ENCODE peak calls at places on chromosomes 5 and 9, in six cellular contexts. One of them, this sample, is unnamed.

GRCh38 chr9:73595036-73595545 is 443.4 kb downstream of the ANXA1 start:
- DNase-seq in astrocyte: no peak
- DNase-seq in ACHN: no peak
- DNase-seq in GM12891: no peak
- DNase-seq in spleen: no peak
- DNase-seq in mesothelial cell of epicardium: no peak
- DNase-seq in this sample: no peak

GRCh38 chr9:133665535-133665934 is 29.4 kb downstream of the DBH start:
- DNase-seq in astrocyte: no peak
- DNase-seq in ACHN: no peak
- DNase-seq in GM12891: no peak
- DNase-seq in spleen: no peak
- DNase-seq in mesothelial cell of epicardium: no peak
- DNase-seq in this sample: no peak

GRCh38 chr5:97044057-97044456 is 98.4 kb downstream of the LIX1 start:
- DNase-seq in astrocyte: no peak
- DNase-seq in ACHN: peak; percentile 53
- DNase-seq in GM12891: no peak
- DNase-seq in spleen: no peak
- DNase-seq in mesothelial cell of epicardium: no peak
- DNase-seq in this sample: no peak

GRCh38 chr9:109138421-109138820 is 18.7 kb upstream of the TMEM245 start:
- DNase-seq in astrocyte: no peak
- DNase-seq in ACHN: no peak
- DNase-seq in GM12891: no peak
- DNase-seq in spleen: no peak
- DNase-seq in mesothelial cell of epicardium: no peak
- DNase-seq in this sample: no peak

GRCh38 chr9:135224286-135224871 is 136.9 kb downstream of the OLFM1 start:
- DNase-seq in astrocyte: no peak
- DNase-seq in ACHN: no peak
- DNase-seq in GM12891: no peak
- DNase-seq in spleen: peak; percentile 38
- DNase-seq in mesothelial cell of epicardium: no peak
- DNase-seq in this sample: peak; percentile 55

GRCh38 chr9:14747116-14747515 is 24.6 kb upstream of the CER1 start:
- DNase-seq in astrocyte: no peak
- DNase-seq in ACHN: no peak
- DNase-seq in GM12891: no peak
- DNase-seq in spleen: no peak
- DNase-seq in mesothelial cell of epicardium: no peak
- DNase-seq in this sample: no peak

GRCh38 chr5:127957183-127957582 is 126.4 kb upstream of the SLC12A2 start:
- DNase-seq in astrocyte: peak; percentile 52
- DNase-seq in ACHN: peak; percentile 16
- DNase-seq in GM12891: no peak
- DNase-seq in spleen: no peak
- DNase-seq in mesothelial cell of epicardium: no peak
- DNase-seq in this sample: no peak

GRCh38 chr5:151327585-151327984 is 19.8 kb downstream of the SLC36A2 start:
- DNase-seq in astrocyte: no peak
- DNase-seq in ACHN: no peak
- DNase-seq in GM12891: no peak
- DNase-seq in spleen: no peak
- DNase-seq in mesothelial cell of epicardium: no peak
- DNase-seq in this sample: no peak

GRCh38 chr9:134626576-134627416 is 14.8 kb upstream of the COL5A1 start:
- DNase-seq in astrocyte: peak; percentile 84
- DNase-seq in ACHN: no peak
- DNase-seq in GM12891: no peak
- DNase-seq in spleen: peak; percentile 31
- DNase-seq in mesothelial cell of epicardium: no peak
- DNase-seq in this sample: peak; percentile 52

GRCh38 chr9:114177423-114178064 is 22.2 kb downstream of the COL27A1 start:
- DNase-seq in astrocyte: peak; percentile 63
- DNase-seq in ACHN: peak; percentile 34
- DNase-seq in GM12891: no peak
- DNase-seq in spleen: peak; percentile 12
- DNase-seq in mesothelial cell of epicardium: no peak
- DNase-seq in this sample: peak; percentile 15

GRCh38 chr5:136000937-136001336 is 27.9 kb upstream of the TGFBI start:
- DNase-seq in astrocyte: no peak
- DNase-seq in ACHN: no peak
- DNase-seq in GM12891: no peak
- DNase-seq in spleen: no peak
- DNase-seq in mesothelial cell of epicardium: no peak
- DNase-seq in this sample: no peak

GRCh38 chr5:149749481-149750365 is 19.6 kb downstream of the PPARGC1B start:
- DNase-seq in astrocyte: peak; percentile 23
- DNase-seq in ACHN: no peak
- DNase-seq in GM12891: no peak
- DNase-seq in spleen: no peak
- DNase-seq in mesothelial cell of epicardium: no peak
- DNase-seq in this sample: no peak

GRCh38 chr9:14313378-14313940 is 482 bp downstream of the NFIB start:
- DNase-seq in astrocyte: no peak
- DNase-seq in ACHN: peak; percentile 29
- DNase-seq in GM12891: no peak
- DNase-seq in spleen: no peak
- DNase-seq in mesothelial cell of epicardium: no peak
- DNase-seq in this sample: no peak

GRCh38 chr9:89120704-89121103 is 57.9 kb downstream of the SHC3 start:
- DNase-seq in astrocyte: no peak
- DNase-seq in ACHN: no peak
- DNase-seq in GM12891: no peak
- DNase-seq in spleen: no peak
- DNase-seq in mesothelial cell of epicardium: no peak
- DNase-seq in this sample: no peak

GRCh38 chr9:84349706-84350105 is 9.1 kb upstream of the SLC28A3 start:
- DNase-seq in astrocyte: no peak
- DNase-seq in ACHN: no peak
- DNase-seq in GM12891: no peak
- DNase-seq in spleen: no peak
- DNase-seq in mesothelial cell of epicardium: no peak
- DNase-seq in this sample: no peak

GRCh38 chr9:131500377-131500776 is 2.3 kb upstream of the POMT1 start:
- DNase-seq in astrocyte: no peak
- DNase-seq in ACHN: no peak
- DNase-seq in GM12891: no peak
- DNase-seq in spleen: no peak
- DNase-seq in mesothelial cell of epicardium: no peak
- DNase-seq in this sample: no peak

GRCh38 chr5:38211354-38211710 is 47.0 kb upstream of the EGFLAM start:
- DNase-seq in astrocyte: no peak
- DNase-seq in ACHN: no peak
- DNase-seq in GM12891: no peak
- DNase-seq in spleen: no peak
- DNase-seq in mesothelial cell of epicardium: no peak
- DNase-seq in this sample: no peak

GRCh38 chr9:70484232-70485130 is 70.0 kb upstream of the KLF9 start:
- DNase-seq in astrocyte: peak; percentile 64
- DNase-seq in ACHN: peak; percentile 59
- DNase-seq in GM12891: peak; percentile 23
- DNase-seq in spleen: no peak
- DNase-seq in mesothelial cell of epicardium: no peak
- DNase-seq in this sample: no peak

GRCh38 chr9:113328045-113328782 is 11.9 kb downstream of the WDR31 start:
- DNase-seq in astrocyte: no peak
- DNase-seq in ACHN: no peak
- DNase-seq in GM12891: no peak
- DNase-seq in spleen: no peak
- DNase-seq in mesothelial cell of epicardium: no peak
- DNase-seq in this sample: no peak

This sample was measured in chondrocyte.